ENCODE peak calls at places on chromosome 2, in ten cellular contexts. A is fibroblast of lung, I is lower leg skin, Y is brain microvascular endothelial cell, U is GM12878, M is IMR-90, O is choroid plexus epithelial cell, P is HepG2, Z is RWPE2, C is AG04449. K is an unnamed sample.

GRCh38 chr2:64114912-64115277 is 29.3 kb downstream of the PELI1 start:
- DNase-seq in A (no peak), I (no peak), Y (no peak), U (no peak), M (no peak), O (no peak), P (no peak), Z (no peak), C (no peak), K (no peak)

GRCh38 chr2:7706791-7707190 is 789.6 kb downstream of the RNF144A start:
- DNase-seq in A (no peak), I (no peak), Y (no peak), U (no peak), M (no peak), O (no peak), P (no peak), Z (no peak), C (no peak), K (no peak)

GRCh38 chr2:207903236-207903635 is 122.1 kb downstream of the PLEKHM3 start:
- DNase-seq in A (no peak), I (no peak), Y (no peak), U (no peak), M (no peak), O (no peak), P (no peak), Z (no peak), C (no peak), K (no peak)

GRCh38 chr2:129819855-129820254 is 159.6 kb upstream of the RAB6C start:
- DNase-seq in A (no peak), I (no peak), Y (no peak), U (no peak), M (no peak), O (no peak), P (no peak), Z (no peak), C (no peak), K (no peak)

GRCh38 chr2:239258248-239258647 is 142.6 kb downstream of the HDAC4 start:
- DNase-seq in A (no peak), I (no peak), Y (no peak), U (no peak), M (no peak), O (no peak), P (no peak), Z (no peak), C (no peak), K (no peak)

GRCh38 chr2:236939751-236940229 is 145.9 kb upstream of the COPS8 start:
- DNase-seq in A (peak), I (peak), Y (no peak), U (no peak), M (no peak), O (no peak), P (no peak), Z (no peak), C (no peak), K (no peak)

GRCh38 chr2:45173513-45173912 is 164.3 kb upstream of the SIX2 start:
- DNase-seq in A (peak), I (no peak), Y (peak), U (no peak), M (peak), O (peak), P (no peak), Z (peak), C (peak), K (peak)

GRCh38 chr2:54054271-54054670 is 61.1 kb upstream of the ACYP2 start:
- DNase-seq in A (no peak), I (no peak), Y (no peak), U (peak), M (no peak), O (no peak), P (no peak), Z (no peak), C (no peak), K (no peak)

GRCh38 chr2:88760819-88761598 is 69.5 kb downstream of the RPIA start:
- DNase-seq in A (no peak), I (no peak), Y (no peak), U (no peak), M (no peak), O (no peak), P (no peak), Z (no peak), C (no peak), K (no peak)

GRCh38 chr2:64730551-64731305 is 77.0 kb upstream of the SERTAD2 start:
- DNase-seq in A (peak), I (peak), Y (peak), U (peak), M (peak), O (peak), P (peak), Z (no peak), C (no peak), K (peak)

GRCh38 chr2:26922638-26923466 is 47.6 kb upstream of the MAPRE3 start:
- DNase-seq in A (peak), I (no peak), Y (peak), U (no peak), M (peak), O (peak), P (peak), Z (no peak), C (no peak), K (peak)

GRCh38 chr2:203814661-203815540 is 52.7 kb upstream of the CTLA4 start:
- DNase-seq in A (peak), I (peak), Y (peak), U (no peak), M (peak), O (peak), P (peak), Z (no peak), C (no peak), K (peak)

GRCh38 chr2:197241590-197241989 is 69.0 kb downstream of the ANKRD44 start:
- DNase-seq in A (no peak), I (no peak), Y (no peak), U (no peak), M (no peak), O (no peak), P (no peak), Z (no peak), C (no peak), K (no peak)

GRCh38 chr2:133791191-133791590 is 222.9 kb upstream of the NCKAP5 start:
- DNase-seq in A (peak), I (no peak), Y (peak), U (no peak), M (peak), O (peak), P (no peak), Z (no peak), C (peak), K (peak)

GRCh38 chr2:212537311-212538155 is 1.1 kb downstream of the ERBB4 start:
- DNase-seq in A (peak), I (no peak), Y (no peak), U (no peak), M (no peak), O (no peak), P (no peak), Z (peak), C (no peak), K (no peak)

GRCh38 chr2:37740330-37740729 is 68.9 kb upstream of the CDC42EP3 start:
- DNase-seq in A (peak), I (no peak), Y (peak), U (no peak), M (peak), O (peak), P (no peak), Z (no peak), C (no peak), K (peak)

GRCh38 chr2:71830497-71831207 is 317.0 kb downstream of the CYP26B1 start:
- DNase-seq in A (no peak), I (no peak), Y (no peak), U (no peak), M (peak), O (peak), P (no peak), Z (no peak), C (no peak), K (peak)

GRCh38 chr2:132766573-132766972 is 96.6 kb upstream of the LYPD1 start:
- DNase-seq in A (no peak), I (no peak), Y (no peak), U (no peak), M (no peak), O (no peak), P (no peak), Z (no peak), C (no peak), K (no peak)

GRCh38 chr2:133633851-133634250 is 65.6 kb upstream of the NCKAP5 start:
- DNase-seq in A (peak), I (no peak), Y (peak), U (no peak), M (peak), O (peak), P (no peak), Z (no peak), C (peak), K (peak)

GRCh38 chr2:64453710-64454315 is at the start of gene LGALSL:
- DNase-seq in A (peak), I (peak), Y (peak), U (no peak), M (peak), O (peak), P (peak), Z (peak), C (no peak), K (peak)

GRCh38 chr2:134776836-134777235 is 58.0 kb upstream of the TMEM163 start:
- DNase-seq in A (no peak), I (no peak), Y (no peak), U (no peak), M (no peak), O (no peak), P (no peak), Z (no peak), C (no peak), K (no peak)

GRCh38 chr2:199771948-199772692 is 78.9 kb downstream of the FTCDNL1 start:
- DNase-seq in A (no peak), I (no peak), Y (no peak), U (no peak), M (no peak), O (no peak), P (no peak), Z (no peak), C (no peak), K (no peak)

GRCh38 chr2:98505991-98506664 is 61.5 kb downstream of the INPP4A start:
- DNase-seq in A (no peak), I (no peak), Y (no peak), U (no peak), M (no peak), O (no peak), P (no peak), Z (no peak), C (no peak), K (no peak)

GRCh38 chr2:98505311-98505808 is 60.7 kb downstream of the INPP4A start:
- DNase-seq in A (no peak), I (no peak), Y (no peak), U (no peak), M (no peak), O (no peak), P (no peak), Z (no peak), C (no peak), K (peak)

GRCh38 chr2:98502556-98503335 is 58.1 kb downstream of the INPP4A start:
- DNase-seq in A (peak), I (no peak), Y (peak), U (no peak), M (peak), O (peak), P (no peak), Z (no peak), C (no peak), K (no peak)

GRCh38 chr2:98503481-98504096 is 58.9 kb downstream of the INPP4A start:
- DNase-seq in A (peak), I (no peak), Y (no peak), U (no peak), M (peak), O (no peak), P (no peak), Z (no peak), C (no peak), K (no peak)

GRCh38 chr2:98504386-98505109 is 59.9 kb downstream of the INPP4A start:
- DNase-seq in A (peak), I (no peak), Y (no peak), U (no peak), M (no peak), O (peak), P (no peak), Z (no peak), C (no peak), K (no peak)
- H3K4me3 ChIP-seq in A (no peak), I (no peak), Y (no peak), U (no peak), M (no peak), O (no peak), P (no peak), Z (no peak), C (no peak), K (no peak)

GRCh38 chr2:218230882-218231281 is 13.9 kb downstream of the ARPC2 start:
- DNase-seq in A (peak), I (no peak), Y (peak), U (no peak), M (peak), O (peak), P (peak), Z (no peak), C (no peak), K (no peak)
- TF ChIP-seq CTCF in A (peak), I (no peak), Y (peak), U (peak), M (no peak), O (peak), P (peak), Z (no peak), C (no peak), K (peak)

DNA sequence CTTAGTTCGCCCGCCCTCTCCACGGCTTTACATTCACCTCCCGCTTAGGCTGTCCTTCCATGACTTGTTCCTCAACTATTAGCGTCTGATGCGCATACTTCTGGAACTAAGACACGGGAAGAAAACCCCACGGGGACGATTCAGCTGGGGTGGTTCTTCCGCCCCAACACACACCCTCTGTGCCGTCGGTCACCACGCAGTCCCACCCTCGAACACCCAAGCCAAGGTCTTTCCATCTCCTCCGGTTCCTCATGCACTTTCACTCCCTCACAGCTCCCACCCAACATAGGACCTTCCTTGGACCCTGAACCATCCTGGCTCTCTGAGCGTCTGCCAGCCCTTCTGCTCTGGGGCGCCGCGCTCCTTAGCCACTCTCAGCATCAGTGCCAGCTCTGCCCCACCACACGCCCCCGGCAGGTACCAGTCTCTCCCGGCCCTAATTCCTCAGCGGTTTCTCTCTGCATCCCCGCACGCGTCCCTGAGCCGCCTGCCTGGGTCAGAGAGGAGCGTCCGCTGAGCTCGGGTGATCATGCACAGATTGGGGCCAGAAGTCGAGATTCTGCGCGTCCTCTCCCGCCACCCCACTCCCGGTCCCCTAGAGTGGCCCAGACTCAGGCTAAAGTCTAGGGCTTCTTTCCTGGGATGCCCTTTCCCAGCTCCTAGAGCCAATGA is 522 bp upstream of the SRD5A2 start:
- DNase-seq in A (no peak), I (no peak), Y (no peak), U (no peak), M (no peak), O (no peak), P (no peak), Z (no peak), C (no peak), K (no peak)
- H3K4me3 ChIP-seq in A (no peak), I (no peak), Y (no peak), U (no peak), M (no peak), O (no peak), P (no peak), Z (no peak), C (no peak), K (no peak)

DNA sequence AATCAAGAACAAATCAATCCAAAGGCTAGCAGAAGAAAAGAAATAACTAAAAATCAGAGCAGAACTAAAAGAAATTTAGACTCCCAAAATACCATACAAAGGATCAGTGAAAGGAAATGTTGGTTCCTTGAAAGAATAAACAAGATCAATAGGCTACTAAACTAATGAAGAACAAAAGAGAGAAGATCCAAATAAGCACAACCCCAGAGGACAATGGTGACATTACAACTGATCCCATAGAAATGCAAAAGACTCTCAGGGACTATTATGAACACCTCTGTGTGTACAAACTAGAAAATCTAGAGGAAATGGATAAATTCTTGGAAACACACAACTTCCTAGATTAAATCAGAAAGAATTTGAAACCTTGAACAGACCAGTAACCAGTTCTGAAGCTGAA is 1186.9 kb downstream of the LRP1B start:
- DNase-seq in A (no peak), I (no peak), Y (no peak), U (no peak), M (no peak), O (peak), P (no peak), Z (no peak), C (no peak), K (no peak)
- TF ChIP-seq CTCF in A (no peak), I (no peak), Y (no peak), U (no peak), M (no peak), O (no peak), P (no peak), Z (no peak), C (no peak), K (no peak)

GRCh38 chr2:227870710-227871374 is 589 bp upstream of the DAW1 start:
- DNase-seq in A (peak), I (no peak), Y (peak), U (no peak), M (peak), O (peak), P (no peak), Z (no peak), C (peak), K (peak)
- H3K4me3 ChIP-seq in A (peak), I (no peak), Y (peak), U (no peak), M (peak), O (peak), P (peak), Z (no peak), C (peak), K (peak)

GRCh38 chr2:234024304-234024703 is 26.2 kb upstream of the SPP2 start:
- DNase-seq in A (no peak), I (no peak), Y (no peak), U (no peak), M (no peak), O (no peak), P (no peak), Z (no peak), C (no peak), K (no peak)

GRCh38 chr2:234025475-234025874 is 25.0 kb upstream of the SPP2 start:
- DNase-seq in A (no peak), I (no peak), Y (no peak), U (peak), M (no peak), O (peak), P (no peak), Z (no peak), C (no peak), K (no peak)

GRCh38 chr2:234027646-234028045 is 22.9 kb upstream of the SPP2 start:
- DNase-seq in A (peak), I (no peak), Y (no peak), U (no peak), M (no peak), O (peak), P (no peak), Z (no peak), C (no peak), K (no peak)

GRCh38 chr2:234026693-234027254 is 23.7 kb upstream of the SPP2 start:
- DNase-seq in A (no peak), I (no peak), Y (no peak), U (no peak), M (no peak), O (no peak), P (no peak), Z (no peak), C (no peak), K (no peak)

DNA sequence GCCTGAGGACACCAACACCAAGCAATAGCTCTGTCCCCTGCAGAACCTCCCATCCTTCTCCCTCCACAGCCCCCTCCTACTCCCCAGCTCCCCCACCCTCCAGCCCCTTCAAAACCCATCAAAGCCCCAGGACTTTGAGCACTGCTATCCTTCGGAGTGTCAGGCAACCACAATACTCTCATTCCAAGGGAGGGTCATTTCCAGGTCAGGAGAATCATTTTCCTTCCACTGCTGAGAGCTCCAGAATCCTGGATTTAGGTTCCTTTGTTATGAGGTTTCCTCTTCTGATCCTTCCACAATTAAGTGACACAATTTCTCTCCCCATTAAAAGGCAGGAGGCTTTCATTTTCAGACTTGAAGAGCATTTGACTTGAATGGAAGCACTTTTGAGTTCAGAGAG is 24.4 kb upstream of the SPP2 start:
- DNase-seq in A (peak), I (no peak), Y (peak), U (no peak), M (peak), O (peak), P (no peak), Z (no peak), C (no peak), K (peak)
- TF ChIP-seq CTCF in A (no peak), I (no peak), Y (no peak), U (no peak), M (no peak), O (no peak), P (no peak), Z (no peak), C (no peak), K (no peak)

GRCh38 chr2:231604101-231604684 is 11.5 kb downstream of the TEX44 start:
- DNase-seq in A (no peak), I (no peak), Y (no peak), U (no peak), M (no peak), O (no peak), P (peak), Z (no peak), C (no peak), K (no peak)
- H3K4me3 ChIP-seq in A (peak), I (peak), Y (peak), U (peak), M (peak), O (peak), P (peak), Z (peak), C (peak), K (peak)

K was measured in fibroblast of villous mesenchyme.